ENCODE peak calls at places on chromosomes 5 and 9, in six cellular contexts. W is H9; R is stimulated activated CD4-positive, alpha-beta T cell treated with anti-CD3 and anti-CD28 coated beads, Interleukin-12 subunit alpha, Interleukin-12 subunit beta, amount 100 ng/mL, for 4 hours; H is HFFc6; O is HT-29; D is mesenchymal stem cell. M is an unnamed sample.
A peak's percentile ranks its signal among the peaks of the same experiment; 100 is the strongest.

GRCh38 chr5:2196989-2197531 is 314.3 kb upstream of the IRX4 start:
- DNase-seq in W (no peak), R (no peak), H (no peak), O (no peak), D (no peak), M (no peak)

GRCh38 chr9:86354882-86355399 is 731 bp upstream of the TUT7 start:
- DNase-seq in W (no peak), R (no peak), H (peak; percentile 9), O (no peak), D (no peak), M (no peak)

GRCh38 chr5:6761333-6761732 is 48.1 kb downstream of the TENT4A start:
- DNase-seq in W (no peak), R (no peak), H (no peak), O (no peak), D (no peak), M (no peak)

GRCh38 chr9:99393993-99394392 is 171.9 kb downstream of the SEC61B start:
- DNase-seq in W (no peak), R (no peak), H (no peak), O (no peak), D (no peak), M (no peak)

GRCh38 chr9:133058051-133058450 is 3.7 kb upstream of the CEL start:
- DNase-seq in W (no peak), R (no peak), H (no peak), O (no peak), D (no peak), M (peak; percentile 20)

GRCh38 chr9:135565141-135565628 is 3.6 kb downstream of the PAEP start:
- DNase-seq in W (no peak), R (no peak), H (no peak), O (no peak), D (no peak), M (no peak)

GRCh38 chr5:113293068-113293571 is 141.7 kb downstream of the TSSK1B start:
- DNase-seq in W (peak; percentile 66), R (no peak), H (no peak), O (no peak), D (peak; percentile 40), M (no peak)

GRCh38 chr9:8179381-8180053 is 379.9 kb upstream of the DMAC1 start:
- DNase-seq in W (no peak), R (no peak), H (no peak), O (no peak), D (no peak), M (no peak)

GRCh38 chr9:99557816-99558215 is 263.9 kb upstream of the NR4A3 start:
- DNase-seq in W (no peak), R (no peak), H (no peak), O (no peak), D (no peak), M (no peak)

GRCh38 chr5:176185133-176185733 is 53.0 kb upstream of the SIMC1 start:
- DNase-seq in W (no peak), R (no peak), H (no peak), O (no peak), D (no peak), M (no peak)

GRCh38 chr5:93151896-93152295 is 429.1 kb downstream of the NR2F1-AS1 start:
- DNase-seq in W (no peak), R (no peak), H (no peak), O (no peak), D (no peak), M (no peak)

GRCh38 chr9:16126042-16126441 is 573.2 kb downstream of the CCDC171 start:
- DNase-seq in W (no peak), R (no peak), H (peak; percentile 36), O (no peak), D (peak; percentile 7), M (no peak)

GRCh38 chr9:113542741-113543140 is 79.2 kb downstream of the RGS3 start:
- DNase-seq in W (no peak), R (no peak), H (no peak), O (no peak), D (no peak), M (no peak)

GRCh38 chr5:76855961-76856360 is 6.1 kb downstream of the S100Z start:
- DNase-seq in W (no peak), R (no peak), H (no peak), O (no peak), D (no peak), M (no peak)

GRCh38 chr5:664343-664993 is 28.7 kb downstream of the TPPP start:
- DNase-seq in W (no peak), R (no peak), H (no peak), O (peak; percentile 91), D (no peak), M (peak; percentile 47)

GRCh38 chr5:95142145-95142544 is 142.7 kb downstream of the MCTP1 start:
- DNase-seq in W (no peak), R (no peak), H (no peak), O (no peak), D (no peak), M (no peak)

GRCh38 chr9:94611638-94612068 is 18.0 kb upstream of the FBP2 start:
- DNase-seq in W (no peak), R (peak; percentile 27), H (no peak), O (no peak), D (no peak), M (no peak)

M was measured in lower lobe of right lung.